ENCODE peak calls at places on chromosomes 1 and 21, in four cellular contexts. J is A549, I is lower lobe of right lung, F is AG09319. S is an unnamed sample.

GRCh38 chr1:2971609-2972008 is 49.7 kb upstream of the ACTRT2 start:
- DNase-seq in F (no peak), J (no peak), I (no peak), S (no peak)

GRCh38 chr1:218674280-218674773 is 329.2 kb downstream of the TGFB2 start:
- DNase-seq in I (peak; percentile 48), J (peak; percentile 93), F (no peak), S (peak; percentile 72)

GRCh38 chr1:154306151-154306550 is 14.7 kb upstream of the AQP10 start:
- DNase-seq in J (no peak), I (no peak), F (no peak), S (no peak)

GRCh38 chr1:164588388-164589341 is 29.7 kb downstream of the PBX1 start:
- DNase-seq in F (no peak), I (peak; percentile 67), J (peak; percentile 60), S (peak; percentile 67)

GRCh38 chr1:41474490-41475271 is 9.8 kb downstream of the EDN2 start:
- DNase-seq in J (no peak), I (peak; percentile 66), F (no peak), S (peak; percentile 53)

GRCh38 chr1:31765041-31765467 is 914 bp upstream of the ADGRB2 start:
- DNase-seq in F (no peak), J (peak; percentile 65), I (no peak), S (peak; percentile 41)

GRCh38 chr1:118151312-118151937 is 33.6 kb downstream of the SPAG17 start:
- DNase-seq in F (no peak), J (peak; percentile 35), I (peak; percentile 51), S (peak; percentile 65)

GRCh38 chr1:16072616-16073484 is 601 bp downstream of the FAM131C start:
- DNase-seq in J (no peak), I (no peak), F (no peak), S (no peak)

GRCh38 chr21:38741976-38742309 is 63.8 kb upstream of the ETS2 start:
- DNase-seq in I (no peak), J (no peak), F (no peak), S (no peak)

GRCh38 chr1:63000508-63000907 is 216.6 kb downstream of the ATG4C start:
- DNase-seq in J (no peak), I (no peak), F (no peak), S (no peak)

GRCh38 chr1:6438047-6438525 is 13.5 kb downstream of the ESPN start:
- DNase-seq in J (peak; percentile 73), F (peak; percentile 7), I (peak; percentile 72), S (peak; percentile 62)

GRCh38 chr21:44582980-44583799 is 2.8 kb upstream of the KRTAP10-5 start:
- DNase-seq in J (no peak), I (no peak), F (no peak), S (peak; percentile 15)

GRCh38 chr1:201538618-201539551 is at the start of gene NAV1:
- DNase-seq in F (peak; percentile 60), J (peak; percentile 52), I (peak; percentile 68), S (peak; percentile 70)

GRCh38 chr1:232316864-232317263 is 313.1 kb downstream of the SIPA1L2 start:
- DNase-seq in F (no peak), I (no peak), J (no peak), S (no peak)

GRCh38 chr1:206634365-206635079 is 814 bp upstream of the DYRK3 start:
- DNase-seq in J (peak; percentile 90), F (peak; percentile 71), I (peak; percentile 96), S (peak; percentile 94)

GRCh38 chr1:24374891-24375786 is 38.4 kb downstream of the STPG1 start:
- DNase-seq in I (no peak), F (no peak), J (peak; percentile 82), S (no peak)

GRCh38 chr1:21365036-21365435 is 74.8 kb upstream of the ECE1 start:
- DNase-seq in I (no peak), F (no peak), J (no peak), S (no peak)

GRCh38 chr1:63487336-63488065 is 35.5 kb downstream of the ITGB3BP start:
- DNase-seq in F (no peak), I (no peak), J (no peak), S (no peak)

GRCh38 chr1:214427871-214428277 is 123.5 kb downstream of the PTPN14 start:
- DNase-seq in I (no peak), J (peak; percentile 49), F (peak; percentile 35), S (peak; percentile 81)

GRCh38 chr1:201362906-201363305 is 14.6 kb downstream of the TNNT2 start:
- DNase-seq in F (no peak), I (peak; percentile 26), J (no peak), S (no peak)

GRCh38 chr1:8201331-8201861 is 116.5 kb upstream of the SLC45A1 start:
- DNase-seq in I (no peak), F (no peak), J (peak; percentile 63), S (no peak)

GRCh38 chr1:206907304-206907991 is 10.2 kb downstream of the IL24 start:
- DNase-seq in I (no peak), J (peak; percentile 67), F (no peak), S (peak; percentile 17)

GRCh38 chr1:84892657-84893618 is at the start of gene LPAR3:
- DNase-seq in J (peak; percentile 5), I (peak; percentile 55), F (no peak), S (peak; percentile 48)

GRCh38 chr1:143720087-143721023 is 251.4 kb downstream of the FAM72C start:
- DNase-seq in J (peak; percentile 66), I (peak; percentile 63), F (no peak), S (peak; percentile 59)

GRCh38 chr1:175073633-175074032 is 6.0 kb downstream of the TNN start:
- DNase-seq in J (no peak), F (no peak), I (no peak), S (no peak)

GRCh38 chr1:58869638-58870297 is 85.9 kb upstream of the JUN start:
- DNase-seq in F (no peak), I (no peak), J (no peak), S (no peak)

GRCh38 chr1:89457046-89457445 is 67.6 kb upstream of the LRRC8B start:
- DNase-seq in F (no peak), J (no peak), I (no peak), S (no peak)

GRCh38 chr1:208604295-208604694 is 360.1 kb upstream of the PLXNA2 start:
- DNase-seq in I (no peak), F (no peak), J (no peak), S (peak; percentile 72)

GRCh38 chr1:169550294-169550693 is 36.0 kb downstream of the F5 start:
- DNase-seq in J (peak; percentile 58), I (no peak), F (peak; percentile 2), S (peak; percentile 60)

GRCh38 chr1:74396942-74397341 is 115.5 kb downstream of the LRRC53 start:
- DNase-seq in J (no peak), F (no peak), I (no peak), S (no peak)

GRCh38 chr1:183417691-183418491 is at the start of gene NMNAT2:
- DNase-seq in I (peak; percentile 50), F (no peak), J (peak; percentile 29), S (peak; percentile 46)

GRCh38 chr1:53376742-53377437 is 49.0 kb upstream of the LRP8 start:
- DNase-seq in J (no peak), F (no peak), I (no peak), S (no peak)

GRCh38 chr1:23804183-23804582 is 3.6 kb upstream of the GALE start:
- DNase-seq in I (no peak), J (no peak), F (no peak), S (no peak)

GRCh38 chr1:246078126-246078887 is 428.8 kb downstream of the SMYD3 start:
- DNase-seq in F (no peak), J (no peak), I (no peak), S (no peak)

GRCh38 chr1:32470991-32471694 is 6.3 kb downstream of the ZBTB8B start:
- DNase-seq in J (no peak), I (no peak), F (no peak), S (no peak)

GRCh38 chr1:169809370-169810095 is 14.8 kb upstream of the METTL18 start:
- DNase-seq in J (peak; percentile 43), I (no peak), F (peak; percentile 4), S (peak; percentile 44)

DNA sequence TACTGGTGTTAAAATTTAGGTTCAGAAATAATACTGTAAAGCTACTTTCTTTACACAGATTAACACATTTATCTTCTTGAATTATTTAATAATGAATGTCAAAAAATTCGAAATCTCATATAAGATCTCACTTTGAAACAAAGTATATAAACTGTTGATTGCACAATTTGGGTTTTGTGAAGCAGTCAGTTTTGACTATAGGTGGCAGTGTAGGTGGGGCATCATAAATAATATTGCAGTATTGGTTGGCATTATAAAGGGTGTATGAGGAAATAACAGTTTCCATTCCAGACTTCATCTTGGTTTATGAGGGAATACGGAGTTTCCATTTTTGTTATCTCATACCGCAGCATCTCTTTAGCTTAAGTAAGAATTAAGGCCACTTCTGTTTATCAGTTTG is 49.9 kb downstream of the SUCO start:
- DNase-seq in J (no peak), F (no peak), I (no peak), S (no peak)
- TF ChIP-seq CTCF in J (peak; percentile 24), F (no peak), I (no peak), S (peak; percentile 17)

GRCh38 chr1:91791103-91791502 is 94.8 kb downstream of the TGFBR3 start:
- DNase-seq in J (no peak), F (no peak), I (no peak), S (peak; percentile 85)

GRCh38 chr1:91793189-91793588 is 92.8 kb downstream of the TGFBR3 start:
- DNase-seq in J (no peak), I (no peak), F (no peak), S (no peak)

GRCh38 chr1:91793877-91794276 is 92.1 kb downstream of the TGFBR3 start:
- DNase-seq in I (no peak), J (no peak), F (no peak), S (no peak)

GRCh38 chr1:91791691-91792392 is 94.1 kb downstream of the TGFBR3 start:
- DNase-seq in J (no peak), I (no peak), F (no peak), S (no peak)

GRCh38 chr1:91792393-91793032 is 93.4 kb downstream of the TGFBR3 start:
- DNase-seq in F (no peak), J (no peak), I (no peak), S (peak; percentile 17)
- TF ChIP-seq CTCF in F (no peak), J (no peak), I (no peak), S (no peak)

GRCh38 chr1:1578371-1578940 is 3.8 kb upstream of the SSU72 start:
- DNase-seq in I (no peak), F (no peak), J (no peak), S (no peak)

GRCh38 chr1:1577367-1578011 is 2.8 kb upstream of the SSU72 start:
- DNase-seq in J (no peak), F (no peak), I (no peak), S (no peak)

GRCh38 chr1:1574721-1575537 is at the start of gene SSU72:
- DNase-seq in F (peak; percentile 79), J (peak; percentile 94), I (peak; percentile 97), S (peak; percentile 95)

GRCh38 chr1:1569341-1569740 is 5.3 kb downstream of the SSU72 start:
- DNase-seq in I (no peak), J (no peak), F (no peak), S (no peak)

GRCh38 chr1:1573843-1574720 is 581 bp downstream of the SSU72 start:
- DNase-seq in F (no peak), J (peak; percentile 56), I (peak; percentile 72), S (peak; percentile 83)
- TF ChIP-seq CTCF in F (peak; percentile 7), J (no peak), I (no peak), S (peak; percentile 42)

GRCh38 chr1:150615346-150616201 is 13.8 kb downstream of the ENSA start:
- DNase-seq in I (no peak), J (peak; percentile 29), F (no peak), S (no peak)

GRCh38 chr1:150610576-150610975 is 18.8 kb downstream of the ENSA start:
- DNase-seq in J (no peak), I (no peak), F (no peak), S (no peak)

GRCh38 chr1:150609726-150610125 is 19.7 kb downstream of the ENSA start:
- DNase-seq in J (no peak), F (no peak), I (no peak), S (no peak)

GRCh38 chr1:150612014-150612345 is 17.4 kb downstream of the ENSA start:
- DNase-seq in J (no peak), F (no peak), I (no peak), S (no peak)

GRCh38 chr1:150613061-150613920 is 16.1 kb downstream of the ENSA start:
- DNase-seq in I (no peak), J (peak; percentile 90), F (peak; percentile 34), S (peak; percentile 87)
- TF ChIP-seq CTCF in I (no peak), J (no peak), F (no peak), S (no peak)

S was measured in A673.